ENCODE peak calls at places on chromosomes 16 and 17, in seven cellular contexts. J, N, U, X, B, G and W are unnamed samples.

GRCh38 chr16:70437017-70437581 is 1.8 kb downstream of the ST3GAL2 start:
- DNase-seq in X (no peak), B (peak), U (no peak), G (no peak), N (peak), J (no peak), W (no peak)

GRCh38 chr17:2929881-2930533 is 133.4 kb downstream of the OR1D5 start:
- DNase-seq in U (peak), B (peak), X (peak), N (no peak), G (no peak), J (no peak), W (no peak)

GRCh38 chr16:85313541-85314208 is 201.4 kb upstream of the CIBAR2 start:
- DNase-seq in X (no peak), B (peak), J (no peak), G (no peak), N (no peak), U (peak), W (no peak)

GRCh38 chr16:89507834-89508590 is at the start of gene SPG7:
- DNase-seq in U (peak), X (peak), J (peak), N (peak), B (peak), G (peak), W (no peak)

GRCh38 chr17:4512156-4513112 is 13.8 kb downstream of the SPNS2 start:
- DNase-seq in N (no peak), X (no peak), U (no peak), B (no peak), G (no peak), J (no peak), W (no peak)

GRCh38 chr16:60217787-60218186 is 1483.7 kb upstream of the GOT2 start:
- DNase-seq in G (no peak), U (no peak), N (no peak), J (no peak), B (no peak), X (no peak), W (no peak)

GRCh38 chr16:14455577-14455976 is 174.5 kb downstream of the PARN start:
- DNase-seq in G (no peak), X (no peak), J (no peak), U (no peak), B (peak), N (no peak), W (no peak)

GRCh38 chr16:53792161-53792951 is 88.4 kb downstream of the FTO start:
- DNase-seq in G (no peak), B (no peak), U (no peak), N (no peak), X (no peak), J (no peak), W (no peak)

GRCh38 chr17:21452377-21453143 is 76.4 kb downstream of the KCNJ12 start:
- DNase-seq in B (peak), X (peak), J (peak), G (peak), N (peak), U (peak), W (no peak)

GRCh38 chr16:71537643-71538042 is 11.4 kb downstream of the CHST4 start:
- DNase-seq in B (peak), N (peak), G (peak), U (peak), X (peak), J (no peak), W (peak)

GRCh38 chr17:78736526-78737079 is 45.5 kb downstream of the CYTH1 start:
- DNase-seq in U (peak), J (no peak), G (peak), X (no peak), B (no peak), N (peak), W (peak)

GRCh38 chr17:40596261-40596919 is 31.1 kb upstream of the CCR7 start:
- DNase-seq in X (no peak), U (no peak), N (no peak), G (no peak), J (no peak), B (no peak), W (no peak)

GRCh38 chr16:4615389-4616046 is 830 bp upstream of the UBALD1 start:
- DNase-seq in X (no peak), N (peak), G (no peak), U (no peak), B (no peak), J (no peak), W (no peak)

GRCh38 chr16:9844361-9844760 is 337.9 kb downstream of the GRIN2A start:
- DNase-seq in J (no peak), N (no peak), U (no peak), B (no peak), X (no peak), G (no peak), W (no peak)

GRCh38 chr16:13873835-13874438 is 46.0 kb upstream of the ERCC4 start:
- DNase-seq in N (no peak), X (no peak), B (peak), G (no peak), J (no peak), U (peak), W (no peak)

GRCh38 chr17:63434951-63435571 is 11.0 kb downstream of the CYB561 start:
- DNase-seq in G (peak), X (peak), B (no peak), N (peak), J (no peak), U (peak), W (peak)

GRCh38 chr16:87918314-87918713 is 18.0 kb downstream of the CA5A start:
- DNase-seq in N (no peak), U (no peak), B (no peak), G (no peak), X (peak), J (no peak), W (no peak)

GRCh38 chr16:4888428-4889135 is 41.3 kb downstream of the UBN1 start:
- DNase-seq in J (no peak), G (no peak), N (no peak), X (no peak), U (no peak), B (peak), W (no peak)

GRCh38 chr16:20874088-20874581 is 26.0 kb downstream of the DCUN1D3 start:
- DNase-seq in N (no peak), G (no peak), B (no peak), J (no peak), U (no peak), X (no peak), W (no peak)

GRCh38 chr16:47448830-47449575 is 11.9 kb downstream of the ITFG1 start:
- DNase-seq in N (no peak), U (no peak), G (no peak), B (no peak), X (no peak), J (no peak), W (no peak)

GRCh38 chr17:72470338-72471133 is 349.7 kb downstream of the SOX9 start:
- DNase-seq in N (no peak), G (no peak), B (peak), U (no peak), X (no peak), J (no peak), W (no peak)

GRCh38 chr17:17745476-17746455 is 64.5 kb downstream of the RAI1 start:
- DNase-seq in X (no peak), J (no peak), G (no peak), B (no peak), U (no peak), N (peak), W (no peak)

GRCh38 chr17:30344283-30345088 is 10.6 kb upstream of the TMIGD1 start:
- DNase-seq in N (no peak), B (peak), U (no peak), X (peak), G (peak), J (no peak), W (no peak)

GRCh38 chr16:56645311-56645710 is 6.4 kb upstream of the MT1B start:
- DNase-seq in X (no peak), J (no peak), G (no peak), N (no peak), U (no peak), B (no peak), W (no peak)

GRCh38 chr16:14965328-14965727 is 9.5 kb upstream of the PDXDC1 start:
- DNase-seq in X (no peak), N (no peak), J (no peak), U (no peak), G (no peak), B (no peak), W (no peak)

GRCh38 chr17:4858068-4858879 is 25.1 kb downstream of the MINK1 start:
- DNase-seq in G (no peak), U (no peak), N (no peak), B (no peak), J (no peak), X (no peak), W (no peak)

GRCh38 chr17:10737168-10737622 is 7.4 kb upstream of the TMEM220 start:
- DNase-seq in B (peak), N (no peak), G (peak), J (no peak), U (peak), X (peak), W (peak)

GRCh38 chr17:41251261-41251660 is 1.8 kb downstream of the KRTAP9-4 start:
- DNase-seq in J (no peak), N (no peak), G (no peak), X (no peak), B (no peak), U (no peak), W (no peak)

GRCh38 chr16:89324056-89325010 is 106.8 kb downstream of the ZNF778 start:
- DNase-seq in U (no peak), N (peak), X (no peak), J (peak), G (no peak), B (peak), W (no peak)

GRCh38 chr17:2468270-2468669 is 43.4 kb downstream of the METTL16 start:
- DNase-seq in J (no peak), U (no peak), B (peak), X (no peak), G (no peak), N (no peak), W (no peak)

GRCh38 chr16:2529061-2529931 is 1.9 kb downstream of the CEMP1 start:
- DNase-seq in N (peak), J (peak), G (no peak), U (no peak), B (no peak), X (no peak), W (no peak)

GRCh38 chr17:82775033-82775823 is 23.4 kb downstream of the TBCD start:
- DNase-seq in G (peak), B (peak), U (peak), N (peak), J (no peak), X (peak), W (no peak)
- H3K27ac ChIP-seq in G (no peak), B (no peak), U (no peak), N (no peak), J (no peak), X (no peak), W (no peak)

GRCh38 chr17:75829747-75830146 is 14.5 kb downstream of the UNC13D start:
- DNase-seq in X (no peak), B (no peak), U (no peak), J (no peak), N (peak), G (no peak), W (no peak)

GRCh38 chr17:75827291-75828050 is 16.7 kb downstream of the UNC13D start:
- DNase-seq in X (no peak), B (peak), G (peak), U (peak), N (peak), J (no peak), W (no peak)

GRCh38 chr17:75828741-75829140 is 15.5 kb downstream of the UNC13D start:
- DNase-seq in X (no peak), U (no peak), N (peak), B (no peak), J (no peak), G (no peak), W (no peak)

GRCh38 chr17:75826561-75827290 is 17.5 kb downstream of the UNC13D start:
- DNase-seq in B (no peak), U (no peak), X (no peak), J (no peak), N (peak), G (no peak), W (no peak)

DNA sequence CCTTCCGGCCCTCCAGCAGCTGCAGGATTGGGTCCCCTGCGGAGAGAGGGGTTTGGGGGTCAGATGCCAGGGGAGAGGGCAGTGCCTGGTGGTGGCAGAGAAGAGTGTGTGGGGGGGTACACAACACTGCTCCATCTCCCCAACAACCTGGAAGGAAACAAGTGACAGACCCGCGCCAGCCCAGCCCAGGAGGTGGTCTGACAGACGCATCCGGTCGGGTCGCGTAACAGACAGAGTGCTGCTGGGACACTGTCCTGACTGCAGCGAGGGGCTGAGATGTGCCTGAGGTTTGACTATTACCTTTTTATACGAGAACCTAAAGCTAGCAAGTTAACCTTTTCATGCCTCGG is 16.2 kb downstream of the UNC13D start:
- DNase-seq in B (no peak), J (no peak), N (no peak), X (no peak), G (no peak), U (no peak), W (no peak)
- H3K27ac ChIP-seq in B (no peak), J (peak), N (peak), X (peak), G (peak), U (peak), W (no peak)

DNA sequence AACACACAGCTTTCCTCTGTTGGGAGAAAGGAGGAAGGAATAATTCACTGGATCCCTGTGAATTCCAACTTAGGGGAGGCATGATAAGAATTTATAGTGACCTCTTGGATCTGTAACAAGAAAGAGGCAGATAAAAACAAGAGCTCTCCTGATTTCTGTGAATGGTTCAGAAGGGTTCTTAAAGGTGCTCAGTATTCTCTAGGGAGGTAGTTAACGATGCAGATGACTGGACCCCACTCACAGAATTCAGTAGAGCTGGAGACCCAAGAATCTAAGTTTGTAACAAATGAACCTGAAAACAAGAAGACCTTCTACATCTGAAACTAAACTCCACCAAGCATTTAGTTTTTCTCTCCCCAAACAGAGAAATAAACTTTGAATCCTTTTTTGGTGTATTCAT is 8.6 kb downstream of the ZNRF1 start:
- DNase-seq in X (no peak), J (no peak), N (no peak), G (no peak), B (no peak), U (no peak), W (no peak)
- H3K27ac ChIP-seq in X (no peak), J (no peak), N (no peak), G (no peak), B (no peak), U (no peak), W (no peak)

DNA sequence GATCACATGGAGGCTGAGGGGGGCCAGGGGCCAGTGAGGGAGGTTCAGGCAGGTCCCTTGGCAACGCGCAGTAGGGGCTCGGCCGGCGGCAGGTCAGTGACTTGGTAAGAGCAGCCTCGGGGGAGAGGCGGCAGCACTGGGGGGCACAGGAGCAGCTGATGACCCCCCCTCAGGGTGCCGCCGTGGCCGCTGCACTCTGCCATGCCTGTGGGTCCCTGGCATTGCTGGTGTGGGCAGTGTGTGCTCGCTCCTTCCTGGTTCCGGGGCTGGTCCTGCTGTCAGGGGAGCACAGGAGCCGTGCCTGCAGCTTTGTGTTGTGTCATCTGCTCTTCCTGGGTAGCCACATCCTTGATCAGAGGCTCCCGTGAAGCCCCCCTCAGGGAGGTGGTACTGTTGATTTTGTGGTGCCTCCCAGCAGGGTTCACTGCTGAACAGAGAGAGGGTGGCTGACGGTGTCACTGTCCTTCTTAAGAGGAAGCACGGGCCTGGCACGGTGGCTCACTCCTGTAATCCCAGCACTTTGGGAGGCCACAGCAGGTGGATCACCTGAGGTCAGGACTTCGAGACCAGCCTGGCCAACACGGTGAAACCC is 4.5 kb upstream of the WFIKKN1 start:
- DNase-seq in X (no peak), N (no peak), U (no peak), G (no peak), J (no peak), B (no peak), W (no peak)
- H3K27ac ChIP-seq in X (peak), N (no peak), U (peak), G (no peak), J (no peak), B (no peak), W (no peak)

DNA sequence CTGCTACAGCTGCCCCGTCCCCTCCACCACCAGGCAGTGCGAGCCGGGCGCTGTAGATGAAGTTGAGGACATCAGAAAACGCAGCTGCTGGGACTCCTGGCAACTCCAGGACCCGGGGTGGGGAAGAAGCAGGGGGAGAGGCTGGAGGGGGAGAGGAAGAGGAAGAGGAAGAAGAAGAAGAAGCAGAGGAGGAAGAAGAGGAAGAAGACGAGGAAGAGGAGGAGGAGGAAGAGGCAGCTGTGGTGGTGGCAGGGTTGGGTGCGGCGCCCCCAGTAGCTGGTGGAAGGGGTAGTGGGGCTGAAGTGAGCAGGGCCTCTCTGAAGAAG is 13.2 kb downstream of the ZBTB4 start:
- DNase-seq in G (no peak), N (no peak), U (no peak), B (no peak), J (no peak), X (no peak), W (no peak)
- H3K27ac ChIP-seq in G (peak), N (peak), U (peak), B (no peak), J (no peak), X (peak), W (no peak)

GRCh38 chr17:50799582-50799981 is 32.3 kb upstream of the ANKRD40CL start:
- DNase-seq in G (no peak), B (no peak), N (no peak), U (no peak), J (no peak), X (no peak), W (no peak)
- H3K27ac ChIP-seq in G (no peak), B (no peak), N (no peak), U (peak), J (no peak), X (no peak), W (peak)

DNA sequence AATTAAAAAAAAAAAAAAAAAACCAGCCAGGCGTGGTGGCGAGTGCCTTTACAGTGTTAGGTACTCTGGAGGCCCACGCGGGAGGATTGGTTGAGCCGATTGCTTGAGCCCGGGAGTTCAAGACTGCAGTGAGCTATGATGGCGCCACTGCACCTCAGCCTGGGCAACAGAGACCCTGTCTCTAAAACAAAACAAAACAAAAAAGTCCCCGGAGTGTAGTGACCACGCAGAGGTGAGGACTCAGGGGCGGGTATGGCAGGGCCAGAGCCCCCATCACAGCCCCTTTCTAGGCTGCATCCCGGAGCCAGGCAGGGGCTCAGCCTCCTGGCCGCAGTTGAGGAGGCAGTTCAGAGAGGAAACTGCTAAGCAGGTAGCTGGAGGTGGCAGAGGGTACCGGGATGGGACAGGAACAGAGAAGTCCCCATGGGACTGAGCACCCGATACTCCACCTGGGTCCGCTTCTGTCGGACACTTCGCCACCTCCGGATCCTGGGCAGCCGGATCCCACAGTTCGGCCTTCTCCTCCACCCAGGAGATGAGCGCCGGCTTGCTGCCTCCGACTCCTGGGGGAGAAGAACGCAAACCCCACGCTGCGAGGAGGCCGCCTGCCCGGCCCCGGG is 800 bp downstream of the ZNF747 start:
- DNase-seq in G (no peak), U (peak), N (peak), X (no peak), B (no peak), J (peak), W (no peak)
- H3K27ac ChIP-seq in G (peak), U (peak), N (peak), X (peak), B (no peak), J (peak), W (peak)